ENCODE peak calls at places on chromosomes 5 and 9, in nine cellular contexts. I, F, P, B, X, N, L, J and S are unnamed samples.

GRCh38 chr9:81824802-81825770 is 103.1 kb upstream of the SPATA31D4 start:
- DNase-seq in I (no peak), F (no peak), P (no peak), B (no peak), X (no peak), N (no peak), L (no peak), J (no peak), S (no peak)

GRCh38 chr9:107154291-107154690 is 128.8 kb upstream of the RAD23B start:
- DNase-seq in I (no peak), F (no peak), P (no peak), B (no peak), X (no peak), N (no peak), L (no peak), J (no peak), S (no peak)

GRCh38 chr9:92151691-92152393 is 36.6 kb upstream of the SPTLC1 start:
- DNase-seq in I (peak; percentile 36), F (no peak), P (peak; percentile 39), B (no peak), X (no peak), N (peak; percentile 87), L (no peak), J (no peak), S (no peak)

GRCh38 chr5:15440434-15440833 is 59.5 kb upstream of the FBXL7 start:
- DNase-seq in I (no peak), F (no peak), P (no peak), B (no peak), X (no peak), N (no peak), L (no peak), J (no peak), S (no peak)

GRCh38 chr5:149605354-149605997 is 24.2 kb downstream of the ARHGEF37 start:
- DNase-seq in I (no peak), F (no peak), P (no peak), B (no peak), X (no peak), N (no peak), L (no peak), J (no peak), S (no peak)

GRCh38 chr9:130775336-130775991 is 59.6 kb upstream of the ABL1 start:
- DNase-seq in I (no peak), F (no peak), P (no peak), B (no peak), X (no peak), N (no peak), L (no peak), J (no peak), S (no peak)

GRCh38 chr9:76564300-76564699 is 105.3 kb downstream of the GCNT1 start:
- DNase-seq in I (no peak), F (no peak), P (no peak), B (no peak), X (no peak), N (no peak), L (no peak), J (no peak), S (no peak)

GRCh38 chr5:65801332-65801731 is 79.3 kb downstream of the NLN start:
- DNase-seq in I (no peak), F (no peak), P (no peak), B (no peak), X (no peak), N (no peak), L (no peak), J (no peak), S (no peak)

GRCh38 chr9:136082496-136083361 is 12.4 kb downstream of the NACC2 start:
- DNase-seq in I (no peak), F (no peak), P (peak; percentile 15), B (no peak), X (no peak), N (no peak), L (peak; percentile 44), J (no peak), S (no peak)

GRCh38 chr9:134236001-134236421 is 71.6 kb upstream of the RNU6ATAC start:
- DNase-seq in I (no peak), F (no peak), P (no peak), B (no peak), X (no peak), N (no peak), L (peak; percentile 54), J (no peak), S (no peak)

GRCh38 chr5:111699976-111700375 is 57.0 kb downstream of the NREP start:
- DNase-seq in I (no peak), F (no peak), P (no peak), B (no peak), X (no peak), N (no peak), L (no peak), J (no peak), S (no peak)

GRCh38 chr9:25505644-25506043 is 172.6 kb downstream of the TUSC1 start:
- DNase-seq in I (no peak), F (no peak), P (no peak), B (no peak), X (no peak), N (no peak), L (no peak), J (no peak), S (no peak)

GRCh38 chr9:110619831-110620230 is 40.3 kb upstream of the SVEP1 start:
- DNase-seq in I (no peak), F (no peak), P (no peak), B (no peak), X (no peak), N (no peak), L (no peak), J (no peak), S (no peak)

GRCh38 chr9:127614961-127615360 is 2.9 kb downstream of the STXBP1 start:
- DNase-seq in I (no peak), F (no peak), P (no peak), B (no peak), X (no peak), N (no peak), L (peak; percentile 15), J (no peak), S (no peak)

GRCh38 chr5:78908173-78908901 is 76.8 kb downstream of the ARSB start:
- DNase-seq in I (peak; percentile 80), F (no peak), P (peak; percentile 68), B (no peak), X (no peak), N (no peak), L (peak; percentile 57), J (no peak), S (no peak)

GRCh38 chr9:112699230-112699629 is 18.7 kb downstream of the INIP start:
- DNase-seq in I (no peak), F (no peak), P (no peak), B (peak; percentile 20), X (no peak), N (no peak), L (no peak), J (no peak), S (peak; percentile 35)

GRCh38 chr5:135386096-135386495 is 12.9 kb downstream of the MACROH2A1 start:
- DNase-seq in I (no peak), F (no peak), P (no peak), B (no peak), X (no peak), N (no peak), L (no peak), J (no peak), S (no peak)

GRCh38 chr5:36875789-36876388 is 680 bp upstream of the NIPBL start:
- DNase-seq in I (peak; percentile 88), F (peak; percentile 70), P (peak; percentile 84), B (peak; percentile 85), X (peak; percentile 87), N (peak; percentile 63), L (peak; percentile 89), J (peak; percentile 81), S (peak; percentile 75)

GRCh38 chr5:17261075-17261474 is 43.6 kb downstream of the BASP1 start:
- DNase-seq in I (no peak), F (no peak), P (no peak), B (no peak), X (no peak), N (no peak), L (no peak), J (no peak), S (no peak)

GRCh38 chr9:114016629-114017423 is 61.3 kb downstream of the AMBP start:
- DNase-seq in I (no peak), F (no peak), P (no peak), B (no peak), X (no peak), N (peak; percentile 37), L (no peak), J (no peak), S (no peak)

GRCh38 chr9:30713279-30713678 is 1671.2 kb upstream of the ACO1 start:
- DNase-seq in I (no peak), F (no peak), P (no peak), B (no peak), X (no peak), N (no peak), L (no peak), J (no peak), S (no peak)

GRCh38 chr9:84301851-84302250 is 38.7 kb downstream of the SLC28A3 start:
- DNase-seq in I (no peak), F (no peak), P (no peak), B (no peak), X (no peak), N (no peak), L (no peak), J (no peak), S (no peak)

GRCh38 chr5:129912601-129913000 is 8.3 kb downstream of the CHSY3 start:
- DNase-seq in I (no peak), F (no peak), P (no peak), B (no peak), X (no peak), N (no peak), L (no peak), J (no peak), S (no peak)

GRCh38 chr9:14352549-14352948 is 38.6 kb upstream of the NFIB start:
- DNase-seq in I (no peak), F (no peak), P (no peak), B (no peak), X (no peak), N (no peak), L (no peak), J (no peak), S (no peak)
- H3K9me3 ChIP-seq in I (no peaks in the 10 kb centered on the region), F (no peaks in the 10 kb centered on the region), P (no peaks in the 10 kb centered on the region), B (no peaks in the 10 kb centered on the region), X (no peaks in the 10 kb centered on the region), N (no peaks in the 10 kb centered on the region), L (no peaks in the 10 kb centered on the region), J (no peaks in the 10 kb centered on the region), S (no peaks in the 10 kb centered on the region)

GRCh38 chr9:129513856-129514496 is 106.9 kb downstream of the C9orf50 start:
- DNase-seq in I (no peak), F (no peak), P (no peak), B (no peak), X (no peak), N (no peak), L (no peak), J (no peak), S (no peak)
- H3K9me3 ChIP-seq in I (no peaks in the 10 kb centered on the region), F (peaks cover 31% of the 10 kb centered on the region), P (peaks cover 33% of the 10 kb centered on the region), B (peaks cover 13% of the 10 kb centered on the region), X (peaks cover 19% of the 10 kb centered on the region), N (peaks cover 22% of the 10 kb centered on the region), L (peaks cover 11% of the 10 kb centered on the region), J (peaks cover 13% of the 10 kb centered on the region), S (peaks cover 8% of the 10 kb centered on the region)

GRCh38 chr5:150904479-150905311 is at the start of gene ZNF300:
- DNase-seq in I (peak; percentile 93), F (peak; percentile 13), P (peak; percentile 85), B (peak; percentile 26), X (no peak), N (peak; percentile 81), L (peak; percentile 90), J (peak; percentile 92), S (peak; percentile 34)
- H3K9me3 ChIP-seq in I (no peaks in the 10 kb centered on the region), F (peaks cover 66% of the 10 kb centered on the region), P (peaks cover 100% of the 10 kb centered on the region), B (peaks cover 46% of the 10 kb centered on the region), X (peaks cover 7% of the 10 kb centered on the region), N (peaks cover 80% of the 10 kb centered on the region), L (peaks cover 60% of the 10 kb centered on the region), J (peaks cover 23% of the 10 kb centered on the region), S (no peaks in the 10 kb centered on the region)

GRCh38 chr5:3598725-3599282 is 3.2 kb downstream of the IRX1 start:
- DNase-seq in I (peak; percentile 55), F (no peak), P (no peak), B (no peak), X (no peak), N (no peak), L (no peak), J (no peak), S (no peak)
- H3K9me3 ChIP-seq in I (no peaks in the 10 kb centered on the region), F (no peaks in the 10 kb centered on the region), P (no peaks in the 10 kb centered on the region), B (no peaks in the 10 kb centered on the region), X (no peaks in the 10 kb centered on the region), N (no peaks in the 10 kb centered on the region), L (no peaks in the 10 kb centered on the region), J (no peaks in the 10 kb centered on the region), S (no peaks in the 10 kb centered on the region)